ENCODE peak calls at places on chromosome 19, in nine cellular contexts. U, C, O, D, I, T, Z, L and W are unnamed samples.

GRCh38 chr19:13459351-13459750 is 46.9 kb downstream of the CACNA1A start:
- DNase-seq in U (no peak), C (no peak), O (no peak), D (no peak), I (no peak), T (no peak), Z (no peak), L (no peak), W (no peak)

GRCh38 chr19:46035986-46036744 is 4.6 kb downstream of the IGFL4 start:
- DNase-seq in U (no peak), C (no peak), O (no peak), D (no peak), I (no peak), T (no peak), Z (no peak), L (no peak), W (no peak)

GRCh38 chr19:46759817-46760333 is 13.6 kb upstream of the STRN4 start:
- DNase-seq in U (no peak), C (peak; percentile 58), O (no peak), D (no peak), I (no peak), T (no peak), Z (peak; percentile 86), L (peak; percentile 58), W (no peak)

GRCh38 chr19:42589792-42590191 is 4.9 kb downstream of the CEACAM8 start:
- DNase-seq in U (no peak), C (no peak), O (no peak), D (no peak), I (no peak), T (no peak), Z (no peak), L (no peak), W (no peak)

GRCh38 chr19:10694706-10695105 is 6.5 kb upstream of the QTRT1 start:
- DNase-seq in U (no peak), C (no peak), O (no peak), D (no peak), I (no peak), T (no peak), Z (no peak), L (no peak), W (no peak)

GRCh38 chr19:6730153-6730804 is 7.1 kb downstream of the GPR108 start:
- DNase-seq in U (peak; percentile 14), C (no peak), O (no peak), D (peak; percentile 48), I (no peak), T (no peak), Z (peak; percentile 84), L (no peak), W (no peak)

GRCh38 chr19:48724796-48725753 is 5.5 kb upstream of the MAMSTR start:
- DNase-seq in U (no peak), C (peak; percentile 90), O (no peak), D (no peak), I (peak; percentile 12), T (peak; percentile 78), Z (peak; percentile 84), L (peak; percentile 96), W (no peak)

GRCh38 chr19:47494729-47495128 is 10.7 kb upstream of the KPTN start:
- DNase-seq in U (no peak), C (no peak), O (no peak), D (no peak), I (no peak), T (no peak), Z (no peak), L (no peak), W (no peak)

GRCh38 chr19:48351341-48351752 is 12.4 kb downstream of the TMEM143 start:
- DNase-seq in U (peak; percentile 66), C (peak; percentile 52), O (peak; percentile 79), D (peak; percentile 72), I (peak; percentile 84), T (peak; percentile 57), Z (peak; percentile 82), L (peak; percentile 62), W (peak; percentile 76)

GRCh38 chr19:46736544-46737274 is 9.1 kb upstream of the FKRP start:
- DNase-seq in U (no peak), C (no peak), O (no peak), D (no peak), I (no peak), T (no peak), Z (no peak), L (no peak), W (no peak)

GRCh38 chr19:3855321-3855720 is 13.5 kb downstream of the ZFR2 start:
- DNase-seq in U (no peak), C (no peak), O (no peak), D (no peak), I (no peak), T (no peak), Z (peak; percentile 11), L (no peak), W (no peak)

GRCh38 chr19:33819875-33820781 is 23.5 kb downstream of the KCTD15 start:
- DNase-seq in U (peak; percentile 53), C (peak; percentile 59), O (peak; percentile 30), D (peak; percentile 48), I (peak; percentile 58), T (peak; percentile 20), Z (peak; percentile 76), L (peak; percentile 76), W (peak; percentile 92)

GRCh38 chr19:44951179-44952159 is 3.7 kb upstream of the CLPTM1 start:
- DNase-seq in U (peak; percentile 60), C (peak; percentile 79), O (peak; percentile 47), D (peak; percentile 11), I (peak; percentile 50), T (peak; percentile 73), Z (peak; percentile 85), L (peak; percentile 73), W (peak; percentile 60)

GRCh38 chr19:49387936-49388372 is at the start of gene KASH5:
- DNase-seq in U (peak; percentile 82), C (peak; percentile 57), O (peak; percentile 56), D (peak; percentile 73), I (peak; percentile 56), T (peak; percentile 92), Z (peak; percentile 91), L (peak; percentile 15), W (peak; percentile 87)

GRCh38 chr19:6740589-6741348 is 1.3 kb downstream of the TRIP10 start:
- DNase-seq in U (peak; percentile 13), C (peak; percentile 37), O (no peak), D (no peak), I (no peak), T (no peak), Z (peak; percentile 27), L (peak; percentile 76), W (no peak)

GRCh38 chr19:6811906-6812305 is 39.4 kb downstream of the VAV1 start:
- DNase-seq in U (no peak), C (peak; percentile 16), O (no peak), D (no peak), I (no peak), T (no peak), Z (peak; percentile 82), L (peak; percentile 72), W (no peak)

GRCh38 chr19:16614941-16615340 is 13.1 kb downstream of the MED26 start:
- DNase-seq in U (no peak), C (no peak), O (no peak), D (no peak), I (no peak), T (no peak), Z (no peak), L (no peak), W (no peak)

GRCh38 chr19:8615813-8616596 is 5.5 kb upstream of the ADAMTS10 start:
- DNase-seq in U (peak; percentile 40), C (peak; percentile 68), O (peak; percentile 31), D (peak; percentile 29), I (no peak), T (peak; percentile 37), Z (peak; percentile 83), L (peak; percentile 57), W (peak; percentile 75)

GRCh38 chr19:49823472-49823871 is 5.4 kb downstream of the MED25 start:
- DNase-seq in U (no peak), C (no peak), O (no peak), D (no peak), I (peak; percentile 92), T (no peak), Z (no peak), L (no peak), W (no peak)

GRCh38 chr19:4722671-4723464 is 774 bp downstream of the DPP9 start:
- DNase-seq in U (no peak), C (peak; percentile 40), O (no peak), D (no peak), I (no peak), T (no peak), Z (no peak), L (peak; percentile 65), W (no peak)

GRCh38 chr19:49712397-49712859 is 21.5 kb downstream of the CPT1C start:
- DNase-seq in U (no peak), C (no peak), O (no peak), D (no peak), I (no peak), T (no peak), Z (peak; percentile 96), L (peak; percentile 93), W (no peak)

GRCh38 chr19:1063909-1064660 is 2.9 kb upstream of the ARHGAP45 start:
- DNase-seq in U (no peak), C (no peak), O (no peak), D (no peak), I (no peak), T (peak; percentile 28), Z (no peak), L (no peak), W (no peak)

GRCh38 chr19:49059056-49059455 is 1.5 kb upstream of the CGB7 start:
- DNase-seq in U (no peak), C (no peak), O (no peak), D (no peak), I (no peak), T (no peak), Z (no peak), L (no peak), W (no peak)

GRCh38 chr19:51811344-51811743 is 16.4 kb downstream of the FPR3 start:
- DNase-seq in U (no peak), C (no peak), O (no peak), D (no peak), I (no peak), T (no peak), Z (no peak), L (no peak), W (peak; percentile 95)

GRCh38 chr19:15245370-15246197 is 13.3 kb upstream of the EPHX3 start:
- DNase-seq in U (no peak), C (no peak), O (no peak), D (no peak), I (no peak), T (no peak), Z (no peak), L (no peak), W (no peak)

GRCh38 chr19:44954278-44954648 is 917 bp upstream of the CLPTM1 start:
- DNase-seq in U (no peak), C (no peak), O (no peak), D (no peak), I (no peak), T (no peak), Z (no peak), L (no peak), W (no peak)

GRCh38 chr19:43586346-43586745 is 9.6 kb downstream of the IRGQ start:
- DNase-seq in U (no peak), C (no peak), O (no peak), D (no peak), I (no peak), T (no peak), Z (no peak), L (no peak), W (no peak)

GRCh38 chr19:4930664-4931063 is 21.4 kb downstream of the UHRF1 start:
- DNase-seq in U (no peak), C (peak; percentile 91), O (no peak), D (no peak), I (no peak), T (no peak), Z (no peak), L (no peak), W (no peak)

GRCh38 chr19:1824252-1824622 is 12.2 kb upstream of the ATP8B3 start:
- DNase-seq in U (no peak), C (no peak), O (no peak), D (no peak), I (no peak), T (no peak), Z (no peak), L (no peak), W (no peak)

GRCh38 chr19:17109962-17110598 is 34.5 kb downstream of the MYO9B start:
- DNase-seq in U (no peak), C (no peak), O (no peak), D (no peak), I (no peak), T (no peak), Z (no peak), L (no peak), W (peak; percentile 96)

GRCh38 chr19:13150919-13151604 is 851 bp downstream of the IER2 start:
- DNase-seq in U (no peak), C (no peak), O (no peak), D (no peak), I (no peak), T (peak; percentile 42), Z (no peak), L (peak; percentile 22), W (no peak)